ENCODE peak calls at places on chromosome 5, in five cellular contexts. U, I, O, M and H are unnamed samples.

GRCh38 chr5:177020033-177020432 is 2.5 kb upstream of the ZNF346 start:
- DNase-seq in M (no peak), U (no peak), O (no peak), I (no peak), H (no peak)

GRCh38 chr5:115349001-115349817 is 52.8 kb upstream of the CCDC112 start:
- DNase-seq in M (peak), U (peak), I (peak), O (no peak), H (peak)

GRCh38 chr5:135253601-135254165 is 145.3 kb downstream of the MACROH2A1 start:
- DNase-seq in M (no peak), I (no peak), O (no peak), U (no peak), H (no peak)

GRCh38 chr5:14667770-14668169 is 3.3 kb downstream of the OTULIN start:
- DNase-seq in I (no peak), U (no peak), O (no peak), M (no peak), H (no peak)

GRCh38 chr5:15620501-15620900 is 120.5 kb downstream of the FBXL7 start:
- DNase-seq in O (no peak), I (no peak), U (peak), M (peak), H (no peak)

GRCh38 chr5:107661650-107662044 is 9.1 kb downstream of the EFNA5 start:
- DNase-seq in M (no peak), I (no peak), O (no peak), U (no peak), H (no peak)

GRCh38 chr5:112921031-112921832 is 795 bp downstream of the REEP5 start:
- DNase-seq in I (peak), U (peak), O (peak), M (peak), H (no peak)

GRCh38 chr5:32916648-32917047 is 205.5 kb downstream of the NPR3 start:
- DNase-seq in U (peak), O (peak), I (no peak), M (peak), H (no peak)

GRCh38 chr5:95836544-95836943 is 14.0 kb upstream of the GLRX start:
- DNase-seq in U (no peak), O (no peak), M (no peak), I (no peak), H (no peak)

GRCh38 chr5:131254741-131255140 is 9.1 kb upstream of the CDC42SE2 start:
- DNase-seq in U (no peak), O (no peak), M (no peak), I (no peak), H (no peak)

GRCh38 chr5:162268694-162269481 is 201.3 kb downstream of the GABRG2 start:
- DNase-seq in I (no peak), U (no peak), O (no peak), M (no peak), H (no peak)

GRCh38 chr5:83538788-83539535 is 67.4 kb downstream of the VCAN start:
- DNase-seq in M (no peak), O (no peak), I (no peak), U (no peak), H (no peak)

GRCh38 chr5:74501674-74502478 is 138.7 kb downstream of the ENC1 start:
- DNase-seq in U (no peak), I (no peak), O (no peak), M (no peak), H (no peak)

GRCh38 chr5:122584411-122585110 is 190.3 kb upstream of the SNX2 start:
- DNase-seq in I (no peak), U (no peak), O (no peak), M (no peak), H (peak)

GRCh38 chr5:100818340-100818739 is 84.7 kb downstream of the ST8SIA4 start:
- DNase-seq in I (no peak), O (no peak), U (no peak), M (no peak), H (no peak)

GRCh38 chr5:151703227-151703626 is 16.5 kb upstream of the SPARC start:
- DNase-seq in I (no peak), U (no peak), M (no peak), O (no peak), H (no peak)

GRCh38 chr5:94072116-94072515 is 330.7 kb upstream of the POU5F2 start:
- DNase-seq in I (no peak), M (peak), O (no peak), U (peak), H (peak)

GRCh38 chr5:96968074-96968473 is 32.2 kb downstream of the LNPEP start:
- DNase-seq in M (peak), I (no peak), O (no peak), U (no peak), H (peak)

GRCh38 chr5:126917918-126918623 is 112.3 kb downstream of the MARCHF3 start:
- DNase-seq in I (no peak), M (peak), U (peak), O (peak), H (peak)

GRCh38 chr5:131613423-131613822 is 21.6 kb downstream of the RAPGEF6 start:
- DNase-seq in U (no peak), O (no peak), I (no peak), M (no peak), H (no peak)

GRCh38 chr5:179608131-179608581 is 15.3 kb downstream of the HNRNPH1 start:
- DNase-seq in M (peak), I (no peak), O (no peak), U (no peak), H (no peak)

GRCh38 chr5:85843535-85843934 is 774.2 kb upstream of the COX7C start:
- DNase-seq in U (no peak), M (no peak), I (no peak), O (peak), H (no peak)

GRCh38 chr5:7878381-7878873 is 9.5 kb downstream of the MTRR start:
- DNase-seq in M (peak), O (no peak), U (peak), I (no peak), H (peak)

GRCh38 chr5:68680376-68680775 is 413.4 kb upstream of the SLC30A5 start:
- DNase-seq in I (no peak), M (no peak), O (no peak), U (peak), H (no peak)

GRCh38 chr5:20276959-20277263 is 288.9 kb upstream of the CDH18 start:
- DNase-seq in O (peak), U (no peak), I (no peak), M (no peak), H (no peak)